ENCODE peak calls at places on chromosomes 1 and 21, in nine cellular contexts. S is CD4-positive, alpha-beta T cell; O is endothelial cell of umbilical vein; T is OCI-LY7; K is H1; D is psoas muscle; R is left ventricle myocardium inferior; W is CD4-positive, CD25-positive, alpha-beta regulatory T cell; G is fibroblast of lung. I is an unnamed sample.
A peak's percentile ranks its signal among the peaks of the same experiment; 100 is the strongest.

GRCh38 chr1:101567582-101568189 is 330.9 kb downstream of the S1PR1 start:
- DNase-seq in S (peak; percentile 9), O (peak; percentile 42), T (peak; percentile 53), K (peak; percentile 50), D (no peak), R (peak; percentile 15), W (peak; percentile 34), G (peak; percentile 29), I (no peak)

GRCh38 chr1:206935491-206936067 is 10.7 kb downstream of the PIGR start:
- DNase-seq in S (peak; percentile 20), O (peak; percentile 25), T (no peak), K (peak; percentile 83), D (no peak), R (no peak), W (no peak), G (no peak), I (peak; percentile 39)

GRCh38 chr1:178940022-178940765 is 69.3 kb upstream of the ANGPTL1 start:
- DNase-seq in S (no peak), O (no peak), T (no peak), K (no peak), D (no peak), R (no peak), W (no peak), G (peak; percentile 85), I (no peak)

GRCh38 chr21:44071359-44072104 is 35.7 kb upstream of the PWP2 start:
- DNase-seq in S (no peak), O (no peak), T (no peak), K (no peak), D (no peak), R (no peak), W (no peak), G (no peak), I (no peak)

GRCh38 chr1:3419415-3420204 is 34.9 kb upstream of the ARHGEF16 start:
- DNase-seq in S (no peak), O (no peak), T (no peak), K (no peak), D (no peak), R (no peak), W (no peak), G (no peak), I (no peak)

GRCh38 chr1:38231941-38232340 is 185.3 kb upstream of the POU3F1 start:
- DNase-seq in S (no peak), O (no peak), T (no peak), K (no peak), D (no peak), R (no peak), W (no peak), G (no peak), I (no peak)

GRCh38 chr1:113283914-113284313 is 106.4 kb upstream of the MAGI3 start:
- DNase-seq in S (no peak), O (no peak), T (no peak), K (no peak), D (no peak), R (no peak), W (no peak), G (no peak), I (no peak)

GRCh38 chr1:16924919-16925477 is 3.3 kb downstream of the CROCC start:
- DNase-seq in S (no peak), O (no peak), T (no peak), K (no peak), D (peak; percentile 26), R (no peak), W (no peak), G (no peak), I (no peak)

GRCh38 chr1:192442736-192443135 is 125.9 kb downstream of the RGS21 start:
- DNase-seq in S (no peak), O (no peak), T (no peak), K (no peak), D (no peak), R (no peak), W (no peak), G (peak; percentile 6), I (no peak)
- H3K27ac ChIP-seq in S (no peak overlapping the region), O (peak overlapping the region; percentile 8), T (no peak overlapping the region), K (no peak overlapping the region), D (no peak overlapping the region), R (no peak overlapping the region), W (no peak overlapping the region), G (no peak overlapping the region), I (no peak overlapping the region)

DNA sequence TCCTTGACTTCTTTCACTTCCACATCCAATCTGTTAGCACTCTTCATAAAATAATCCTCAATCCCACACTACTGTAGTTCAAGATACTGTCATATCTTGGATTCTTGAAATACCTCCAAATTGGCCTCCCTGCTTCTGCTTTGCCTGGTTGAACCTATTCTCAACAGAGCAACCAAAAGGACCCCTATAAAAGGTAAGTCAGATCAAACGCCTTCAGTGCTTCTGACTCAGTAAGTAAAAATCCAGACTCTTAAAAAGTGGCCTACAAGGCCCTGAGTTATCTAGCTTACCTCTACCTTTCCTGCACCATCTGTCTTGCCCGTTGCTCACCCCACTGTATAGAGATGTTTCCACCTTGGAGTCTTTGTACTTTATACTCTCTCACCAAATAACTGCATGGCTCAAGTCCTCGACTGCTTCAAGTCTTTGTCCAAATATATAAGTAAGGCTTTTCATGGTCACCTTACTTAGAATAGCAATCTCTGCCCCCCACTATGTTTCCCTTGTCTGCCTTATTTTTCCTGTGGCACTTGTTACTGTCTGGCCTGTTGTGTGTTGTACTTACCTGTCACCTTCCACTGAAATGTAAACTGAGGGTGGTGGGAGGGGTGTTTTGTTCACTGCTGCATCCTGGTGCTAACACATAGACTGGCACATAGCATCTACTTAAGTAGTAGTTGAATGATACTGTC is 5.1 kb upstream of the PIGV start:
- DNase-seq in S (no peak), O (no peak), T (no peak), K (no peak), D (no peak), R (no peak), W (no peak), G (no peak), I (no peak)
- H3K27ac ChIP-seq in S (peak overlapping the region; percentile 6), O (no peak overlapping the region), T (peak overlapping the region; percentile 0), K (no peak overlapping the region), D (no peak overlapping the region), R (peak overlapping the region; percentile 97), W (no peak overlapping the region), G (no peak overlapping the region), I (no peak overlapping the region)

DNA sequence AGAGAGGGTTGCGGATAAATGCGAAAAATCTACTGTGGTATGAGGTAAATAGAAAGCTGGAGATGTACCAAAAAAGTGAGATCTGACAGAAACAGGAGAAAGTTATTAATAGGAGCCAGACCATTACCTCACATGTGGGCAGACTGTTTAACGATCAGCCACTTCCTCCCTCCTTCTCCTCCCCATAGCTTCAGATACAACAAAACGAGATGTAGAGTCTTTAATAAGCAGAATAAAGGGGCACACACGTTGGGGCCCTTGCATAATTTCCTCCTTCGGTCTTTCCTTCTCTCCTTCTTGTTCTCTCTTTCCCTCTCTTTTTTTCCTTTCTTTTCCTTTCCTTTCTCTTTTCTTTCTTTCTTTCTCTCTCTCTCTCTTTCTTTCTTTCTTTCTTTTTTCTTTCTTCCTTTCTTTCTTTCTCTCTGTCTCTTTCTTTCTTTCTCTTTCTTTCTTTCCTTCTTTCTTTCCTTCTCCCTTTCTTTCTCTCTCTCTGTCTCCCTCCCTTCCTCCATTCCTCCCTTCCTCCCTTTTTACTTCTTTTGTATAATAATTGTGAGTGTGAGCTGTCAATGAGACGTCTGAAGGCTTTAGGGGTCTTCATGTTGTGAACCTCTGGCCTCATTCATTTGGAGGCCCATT is 242.1 kb downstream of the GRIK1 start:
- DNase-seq in S (no peak), O (no peak), T (peak; percentile 53), K (no peak), D (no peak), R (no peak), W (no peak), G (no peak), I (no peak)
- H3K27ac ChIP-seq in S (no peak overlapping the region), O (no peak overlapping the region), T (peak overlapping the region; percentile 57), K (no peak overlapping the region), D (no peak overlapping the region), R (no peak overlapping the region), W (no peak overlapping the region), G (no peak overlapping the region), I (no peak overlapping the region)

GRCh38 chr1:109923131-109923945 is 12.7 kb downstream of the CSF1 start:
- DNase-seq in S (no peak), O (no peak), T (peak; percentile 13), K (peak; percentile 87), D (no peak), R (no peak), W (no peak), G (no peak), I (peak; percentile 45)

GRCh38 chr1:109925159-109925990 is 14.7 kb downstream of the CSF1 start:
- DNase-seq in S (no peak), O (no peak), T (no peak), K (no peak), D (no peak), R (no peak), W (no peak), G (no peak), I (no peak)

GRCh38 chr1:109922326-109922725 is 11.7 kb downstream of the CSF1 start:
- DNase-seq in S (no peak), O (no peak), T (no peak), K (no peak), D (no peak), R (no peak), W (no peak), G (no peak), I (no peak)

GRCh38 chr1:109923946-109924275 is 13.3 kb downstream of the CSF1 start:
- DNase-seq in S (no peak), O (no peak), T (no peak), K (no peak), D (no peak), R (no peak), W (no peak), G (no peak), I (no peak)

DNA sequence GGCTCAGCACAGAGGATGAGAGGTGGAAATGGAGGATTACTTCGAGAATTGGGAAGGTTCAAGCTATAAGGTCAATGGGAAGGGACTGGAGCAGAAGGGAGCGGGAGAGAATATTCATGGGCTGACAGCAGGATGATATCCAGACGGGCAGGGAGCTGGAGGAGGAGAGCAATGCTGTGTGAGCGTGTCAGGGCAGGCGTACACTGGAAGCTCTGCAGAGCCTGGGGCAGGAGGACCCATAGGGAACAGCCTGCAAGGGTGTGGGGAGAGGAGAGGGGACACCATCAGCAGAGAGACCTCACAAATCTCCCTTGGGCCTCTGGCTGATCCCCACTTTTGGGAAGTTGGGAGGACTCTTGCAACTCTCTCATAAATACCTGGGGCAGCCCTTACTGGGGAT is 13.7 kb downstream of the CSF1 start:
- DNase-seq in S (no peak), O (no peak), T (no peak), K (no peak), D (no peak), R (no peak), W (no peak), G (no peak), I (no peak)
- H3K27ac ChIP-seq in S (no peak overlapping the region), O (no peak overlapping the region), T (no peak overlapping the region), K (no peak overlapping the region), D (no peak overlapping the region), R (peak overlapping the region; percentile 37), W (no peak overlapping the region), G (no peak overlapping the region), I (no peak overlapping the region)